ENCODE peak calls at places on chromosomes 13 and 19, in five cellular contexts. T is pancreas, N is RWPE2, E is K562, Q is heart right ventricle. H is an unnamed sample.
A peak's percentile ranks its signal among the peaks of the same experiment; 100 is the strongest.

GRCh38 chr13:20721454-20722357 is 18.2 kb downstream of the IL17D start:
- ATAC-seq in T (peak; percentile 77), N (peak; percentile 68), E (peak; percentile 55), Q (peak; percentile 43), H (no peak)

GRCh38 chr13:99281811-99282263 is 23.7 kb upstream of the GPR18 start:
- ATAC-seq in T (peak; percentile 39), N (no peak), E (no peak), Q (peak; percentile 69), H (peak; percentile 86)

GRCh38 chr13:27288397-27288796 is 17.8 kb downstream of the RASL11A start:
- ATAC-seq in T (no peak), N (no peak), E (no peak), Q (no peak), H (no peak)

GRCh38 chr13:52832268-52832667 is 16.2 kb downstream of the PCDH8 start:
- ATAC-seq in T (no peak), N (no peak), E (no peak), Q (no peak), H (no peak)

GRCh38 chr19:46466536-46467199 is 4.7 kb downstream of the PNMA8A start:
- ATAC-seq in T (no peak), N (peak; percentile 75), E (no peak), Q (no peak), H (no peak)

GRCh38 chr19:10517361-10517759 is at the start of gene S1PR5:
- ATAC-seq in T (peak; percentile 63), N (peak; percentile 65), E (peak; percentile 69), Q (peak; percentile 47), H (no peak)

GRCh38 chr19:49786432-49786831 is 19.6 kb downstream of the AP2A1 start:
- ATAC-seq in T (peak; percentile 41), N (peak; percentile 42), E (no peak), Q (no peak), H (peak; percentile 50)

GRCh38 chr13:48146122-48146521 is 51.2 kb upstream of the MED4 start:
- ATAC-seq in T (no peak), N (no peak), E (no peak), Q (no peak), H (no peak)

GRCh38 chr13:23570931-23571330 is 719 bp downstream of the TNFRSF19 start:
- ATAC-seq in T (no peak), N (no peak), E (no peak), Q (no peak), H (no peak)

GRCh38 chr19:37346091-37346490 is 24.8 kb upstream of the ZNF527 start:
- ATAC-seq in T (no peak), N (no peak), E (no peak), Q (peak; percentile 42), H (no peak)

GRCh38 chr13:113405481-113406300 is 41.8 kb upstream of the GRTP1 start:
- ATAC-seq in T (no peak), N (no peak), E (peak; percentile 85), Q (no peak), H (no peak)

GRCh38 chr19:33905937-33906577 is 109.4 kb downstream of the KCTD15 start:
- ATAC-seq in T (peak; percentile 80), N (peak; percentile 71), E (peak; percentile 43), Q (peak; percentile 94), H (peak; percentile 83)

GRCh38 chr13:101835920-101836319 is 383.4 kb downstream of the ITGBL1 start:
- ATAC-seq in T (no peak), N (no peak), E (no peak), Q (no peak), H (no peak)

DNA sequence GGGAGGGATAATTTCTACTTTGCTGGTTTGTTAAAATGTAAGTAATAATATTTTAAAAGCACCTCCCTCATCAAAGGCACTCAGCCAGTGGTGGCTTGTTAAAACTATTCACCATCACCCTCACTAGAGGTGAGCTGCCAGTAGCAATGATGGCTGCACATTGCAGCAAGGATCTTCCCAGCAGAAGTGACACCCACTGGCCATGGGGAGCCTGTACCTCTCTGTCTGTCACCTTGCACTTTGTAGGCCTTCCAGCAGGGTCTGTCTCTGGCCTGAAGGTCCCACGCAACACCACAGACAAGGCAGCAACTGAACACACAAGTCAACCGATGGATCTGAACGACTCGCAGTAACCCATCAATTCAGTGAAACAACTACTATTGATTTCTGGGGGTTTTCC is 47.3 kb upstream of the C13orf42 start:
- ATAC-seq in T (no peak), N (no peak), E (peak; percentile 81), Q (no peak), H (no peak)
- TF ChIP-seq CTCF in T (no peak), N (no peak), E (peak; percentile 53), Q (no peak), H (no peak)

DNA sequence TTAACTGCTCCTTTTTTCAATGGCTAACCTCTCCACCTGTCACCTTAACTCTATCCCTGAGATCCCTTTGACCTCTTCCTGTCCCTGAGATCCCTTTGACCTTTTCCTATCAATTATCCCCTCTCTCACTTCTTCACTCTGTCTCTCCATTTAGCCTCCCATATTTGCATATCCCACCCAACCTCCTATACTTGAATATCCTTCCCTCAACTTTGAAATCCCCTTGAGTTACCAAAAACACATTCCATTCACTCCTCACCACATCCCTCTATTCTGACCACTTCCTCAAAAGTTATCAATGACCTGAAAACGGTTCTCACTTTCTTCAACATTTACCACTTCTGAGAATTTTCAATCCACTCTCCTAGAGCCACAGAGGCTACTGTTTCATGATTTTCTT is 3.0 kb downstream of the MYCBP2 start:
- ATAC-seq in T (no peak), N (no peak), E (no peak), Q (no peak), H (no peak)
- H3K4me1 ChIP-seq in T (peaks cover 36% of the 10 kb centered on the region), N (peaks cover 11% of the 10 kb centered on the region), E (peaks cover 8% of the 10 kb centered on the region), Q (peaks cover 72% of the 10 kb centered on the region), H (peaks cover 82% of the 10 kb centered on the region)

DNA sequence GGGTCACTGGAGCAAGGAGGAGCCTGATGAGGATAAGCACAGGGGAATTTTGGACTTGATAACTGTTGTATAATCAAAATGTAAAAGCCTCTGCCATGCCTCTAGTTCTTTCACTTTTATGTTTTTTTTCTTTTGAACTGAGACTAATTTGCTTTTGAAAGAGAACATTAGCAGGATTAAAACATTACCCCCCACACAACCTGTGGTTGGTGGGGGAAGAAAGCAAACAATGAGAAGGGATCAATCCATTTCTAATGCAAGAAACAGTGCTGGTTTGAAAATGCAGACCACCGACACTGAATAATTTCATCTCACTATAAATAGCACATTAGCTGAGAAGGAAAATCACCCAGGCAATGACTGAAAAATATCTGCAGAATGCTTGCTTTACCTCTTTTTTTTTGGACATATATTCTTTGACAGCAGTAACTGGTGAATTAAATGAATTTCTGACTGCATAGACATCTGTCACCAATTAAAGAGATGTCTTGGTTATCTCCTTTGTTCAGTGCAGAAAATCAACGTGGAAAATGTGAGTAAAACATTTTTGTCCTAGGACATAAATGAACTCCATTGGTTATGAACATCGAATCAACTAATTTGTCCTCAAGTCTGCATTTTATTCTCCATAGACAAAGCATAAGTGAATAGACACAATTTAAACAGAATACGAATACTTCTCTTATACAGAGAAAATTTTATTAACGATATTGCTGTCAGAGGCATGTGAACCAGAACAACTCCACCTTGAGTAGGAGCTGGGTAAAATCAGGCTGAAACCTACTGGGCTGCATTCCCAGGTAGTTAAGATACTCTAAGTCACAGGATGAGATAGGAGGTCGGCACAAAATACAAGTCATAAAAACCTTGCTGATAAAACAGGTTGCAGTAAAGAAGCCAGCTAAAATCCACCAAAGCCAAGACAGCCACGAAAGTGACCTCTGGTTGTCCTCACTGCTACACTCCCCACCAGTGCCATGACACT is 48.8 kb upstream of the TRPC4 start:
- ATAC-seq in T (no peak), N (no peak), E (peak; percentile 60), Q (no peak), H (no peak)
- TF ChIP-seq CTCF in T (no peak), N (no peak), E (no peak), Q (no peak), H (no peak)

GRCh38 chr19:4371209-4371897 is 28.0 kb downstream of the MPND start:
- ATAC-seq in T (peak; percentile 7), N (no peak), E (no peak), Q (no peak), H (no peak)
- H3K4me1 ChIP-seq in T (peaks cover 57% of the 10 kb centered on the region), N (peaks cover 41% of the 10 kb centered on the region), E (peaks cover 92% of the 10 kb centered on the region), Q (peaks cover 91% of the 10 kb centered on the region), H (peaks cover 92% of the 10 kb centered on the region)

GRCh38 chr19:6925801-6926751 is 38.7 kb downstream of the ADGRE1 start:
- ATAC-seq in T (no peak), N (no peak), E (no peak), Q (no peak), H (no peak)
- TF ChIP-seq CTCF in T (no peak), N (no peak), E (peak; percentile 7), Q (no peak), H (no peak)

DNA sequence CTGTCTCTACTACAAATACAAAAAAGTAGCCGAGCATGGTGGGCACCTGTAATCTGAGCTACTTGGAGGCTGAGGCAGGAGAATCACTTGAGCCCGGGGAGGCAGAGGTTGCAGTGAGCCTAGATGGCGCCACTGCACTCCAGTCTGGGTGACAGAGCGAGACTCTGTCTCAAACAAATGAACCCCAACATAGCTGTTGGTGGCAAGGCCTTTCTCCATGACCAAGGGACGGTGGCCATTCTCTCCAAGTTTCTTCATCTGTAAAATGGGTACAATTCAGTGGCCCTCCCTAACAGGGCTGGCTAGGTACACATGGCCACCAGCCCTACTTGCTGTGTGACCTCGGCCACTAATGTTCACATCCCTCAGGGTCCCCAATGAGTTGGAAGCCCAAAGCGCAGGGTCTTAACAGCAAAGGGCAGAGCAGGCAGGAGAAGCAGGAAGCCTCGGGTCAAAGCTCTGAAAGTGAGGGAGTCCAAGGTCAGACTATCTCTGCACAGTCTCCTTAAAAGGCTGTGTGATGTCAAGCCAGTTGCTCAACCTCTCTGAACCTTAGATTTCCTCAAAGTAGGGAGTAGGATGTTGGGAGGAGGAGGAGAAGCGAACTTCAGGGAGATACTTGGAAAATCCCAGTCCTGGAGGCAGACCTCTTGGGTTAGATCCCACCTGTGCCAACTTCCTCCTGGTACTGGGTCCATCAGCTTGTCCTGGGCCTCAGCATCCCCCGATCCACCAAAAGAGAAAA is 2.7 kb downstream of the JUND start:
- ATAC-seq in T (no peak), N (no peak), E (no peak), Q (no peak), H (no peak)
- H3K4me1 ChIP-seq in T (peaks cover 55% of the 10 kb centered on the region), N (peaks cover 21% of the 10 kb centered on the region), E (peaks cover 69% of the 10 kb centered on the region), Q (peaks cover 61% of the 10 kb centered on the region), H (peaks cover 5% of the 10 kb centered on the region)

DNA sequence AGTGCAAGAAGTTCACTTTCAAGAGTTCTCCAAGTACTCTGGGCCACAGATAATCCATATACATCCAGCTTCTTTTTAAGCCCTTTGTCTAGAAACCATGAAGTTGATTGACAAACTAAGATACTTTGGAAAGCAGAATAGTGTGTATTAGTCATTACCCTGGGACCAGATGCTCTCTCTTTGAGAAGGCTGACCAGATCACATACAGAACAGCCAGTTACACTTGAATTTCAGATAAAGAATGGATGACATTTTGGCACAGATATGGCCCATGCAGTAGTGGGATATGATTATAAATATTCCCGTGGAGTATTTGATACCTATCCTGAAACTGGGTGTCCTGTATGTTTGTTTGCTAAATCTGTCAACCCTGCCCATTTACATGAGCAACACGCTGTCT is 414.2 kb downstream of the KLF5 start:
- ATAC-seq in T (no peak), N (no peak), E (no peak), Q (no peak), H (no peak)
- TF ChIP-seq CTCF in T (no peak), N (no peak), E (no peak), Q (no peak), H (no peak)

GRCh38 chr19:18010149-18010548 is 2.2 kb downstream of the ARRDC2 start:
- ATAC-seq in T (no peak), N (no peak), E (no peak), Q (no peak), H (no peak)

GRCh38 chr19:18007939-18008673 is at the start of gene ARRDC2:
- ATAC-seq in T (peak; percentile 93), N (peak; percentile 70), E (peak; percentile 80), Q (peak; percentile 95), H (peak; percentile 86)

GRCh38 chr19:18007605-18007938 is 398 bp upstream of the ARRDC2 start:
- ATAC-seq in T (peak; percentile 54), N (peak; percentile 48), E (peak; percentile 16), Q (peak; percentile 23), H (peak; percentile 39)

GRCh38 chr19:18009412-18010066 is 1.6 kb downstream of the ARRDC2 start:
- ATAC-seq in T (no peak), N (no peak), E (no peak), Q (no peak), H (no peak)

GRCh38 chr19:18008814-18009213 is 844 bp downstream of the ARRDC2 start:
- ATAC-seq in T (no peak), N (no peak), E (no peak), Q (no peak), H (no peak)
- H3K4me1 ChIP-seq in T (peaks cover 9% of the 10 kb centered on the region), N (no peaks in the 10 kb centered on the region), E (peaks cover 44% of the 10 kb centered on the region), Q (peaks cover 41% of the 10 kb centered on the region), H (peaks cover 3% of the 10 kb centered on the region)

H was measured in gastroesophageal sphincter.